ENCODE peak calls at places on chromosomes 12 and 14, in six cellular contexts. B is BE2C, Y is cardiac fibroblast, D is astrocyte of the spinal cord, H is colonic mucosa, U is GM23338. N is an unnamed sample.
A peak's percentile ranks its signal among the peaks of the same experiment; 100 is the strongest.

GRCh38 chr12:52081263-52081733 is 1.8 kb downstream of the SMIM41 start:
- DNase-seq in B (peak; percentile 71), Y (no peak), D (no peak), H (no peak), U (no peak), N (no peak)

GRCh38 chr14:101225116-101225728 is 321.7 kb upstream of the RTL1 start:
- DNase-seq in B (no peak), Y (peak; percentile 4), D (no peak), H (peak; percentile 9), U (no peak), N (no peak)

GRCh38 chr12:115438314-115438713 is 754.3 kb upstream of the TBX3 start:
- DNase-seq in B (no peak), Y (no peak), D (no peak), H (no peak), U (no peak), N (no peak)

GRCh38 chr12:57551637-57552305 is 1.9 kb downstream of the KIF5A start:
- DNase-seq in B (no peak), Y (no peak), D (no peak), H (no peak), U (no peak), N (no peak)

GRCh38 chr12:49187184-49187583 is 1.7 kb downstream of the TUBA1A start:
- DNase-seq in B (peak; percentile 69), Y (peak; percentile 63), D (peak; percentile 70), H (peak; percentile 29), U (no peak), N (no peak)

GRCh38 chr12:102948941-102949352 is 8.5 kb upstream of the ASCL1 start:
- DNase-seq in B (peak; percentile 78), Y (peak; percentile 53), D (peak; percentile 41), H (peak; percentile 46), U (peak; percentile 79), N (no peak)

GRCh38 chr14:65361920-65362319 is 50.6 kb upstream of the FUT8 start:
- DNase-seq in B (no peak), Y (peak; percentile 91), D (peak; percentile 74), H (no peak), U (no peak), N (no peak)

GRCh38 chr14:97410667-97411286 is 613.6 kb downstream of the VRK1 start:
- DNase-seq in B (no peak), Y (no peak), D (no peak), H (no peak), U (peak; percentile 36), N (no peak)

GRCh38 chr12:1047898-1048660 is 57.1 kb downstream of the ERC1 start:
- DNase-seq in B (peak; percentile 13), Y (peak; percentile 22), D (no peak), H (no peak), U (peak; percentile 71), N (no peak)

GRCh38 chr12:27460471-27460978 is 14.0 kb downstream of the SMCO2 start:
- DNase-seq in B (no peak), Y (peak; percentile 81), D (peak; percentile 21), H (peak; percentile 32), U (no peak), N (no peak)

GRCh38 chr12:34311337-34311736 is 289.0 kb downstream of the ALG10 start:
- DNase-seq in B (no peak), Y (no peak), D (no peak), H (no peak), U (no peak), N (no peak)

GRCh38 chr14:39310071-39310470 is 76.4 kb downstream of the MIA2 start:
- DNase-seq in B (no peak), Y (no peak), D (no peak), H (no peak), U (no peak), N (no peak)

DNA sequence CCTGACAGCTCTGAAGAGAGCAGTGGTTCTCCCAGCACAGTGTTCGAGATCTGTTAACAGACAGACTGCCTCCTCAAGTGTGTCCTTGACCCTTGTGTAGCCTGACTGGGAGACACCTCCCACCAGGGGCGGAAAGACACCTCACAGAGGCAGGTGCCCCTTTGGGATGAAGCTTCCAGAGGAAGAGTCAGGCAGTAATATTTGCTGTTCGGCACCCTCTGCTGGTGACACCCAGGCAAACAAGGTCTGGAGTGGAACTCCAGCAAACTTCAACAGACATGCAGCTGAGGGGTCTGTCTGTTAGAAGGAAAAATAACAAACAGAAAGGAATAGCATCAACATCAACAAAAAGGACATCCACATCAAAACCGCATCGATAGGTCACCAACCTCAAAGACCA is 21.6 kb upstream of the ABCC9 start:
- DNase-seq in B (no peak), Y (no peak), D (no peak), H (no peak), U (no peak), N (no peak)
- TF ChIP-seq CTCF in B (peak; percentile 21), Y (no peak), D (no peak), H (no peak), U (peak; percentile 53), N (no peak)

GRCh38 chr14:92035890-92036289 is 4.0 kb downstream of the TRIP11 start:
- DNase-seq in B (no peak), Y (no peak), D (no peak), H (no peak), U (no peak), N (no peak)

GRCh38 chr14:92039073-92039719 is 663 bp downstream of the TRIP11 start:
- DNase-seq in B (no peak), Y (peak; percentile 81), D (peak; percentile 73), H (peak; percentile 63), U (peak; percentile 98), N (no peak)

GRCh38 chr14:92040431-92041040 is 677 bp upstream of the TRIP11 start:
- DNase-seq in B (no peak), Y (peak; percentile 34), D (peak; percentile 35), H (peak; percentile 59), U (peak; percentile 21), N (peak; percentile 50)

GRCh38 chr14:92039720-92040430 is at the start of gene TRIP11:
- DNase-seq in B (peak; percentile 94), Y (peak; percentile 95), D (peak; percentile 96), H (peak; percentile 97), U (peak; percentile 96), N (peak; percentile 82)

DNA sequence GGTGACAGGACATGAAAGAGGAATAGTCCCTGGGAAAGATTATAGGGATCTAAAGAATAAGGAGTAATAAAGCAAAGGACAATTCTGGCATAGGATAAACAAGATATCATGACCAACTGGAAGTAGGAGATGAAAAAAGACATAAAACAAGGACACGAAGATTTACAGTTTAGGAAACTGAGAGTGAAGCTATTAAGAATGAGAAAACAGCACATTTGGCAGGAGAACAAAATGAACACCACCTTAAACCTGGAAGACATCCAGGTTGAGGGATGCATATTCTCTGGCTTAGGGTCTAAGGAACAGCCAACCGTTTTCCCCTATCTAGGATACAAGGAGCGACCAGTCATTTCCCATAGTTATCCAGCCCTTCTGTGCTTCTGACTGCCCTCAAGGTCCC is 1.9 kb downstream of the TRIP11 start:
- DNase-seq in B (no peak), Y (peak; percentile 3), D (no peak), H (no peak), U (no peak), N (no peak)
- H3K4me3 ChIP-seq in B (peak overlapping the region; percentile 99), Y (peak overlapping the region; percentile 87), D (peak overlapping the region; percentile 99), H (no peak overlapping the region), U (peak overlapping the region; percentile 63), N (peak overlapping the region; percentile 98)

DNA sequence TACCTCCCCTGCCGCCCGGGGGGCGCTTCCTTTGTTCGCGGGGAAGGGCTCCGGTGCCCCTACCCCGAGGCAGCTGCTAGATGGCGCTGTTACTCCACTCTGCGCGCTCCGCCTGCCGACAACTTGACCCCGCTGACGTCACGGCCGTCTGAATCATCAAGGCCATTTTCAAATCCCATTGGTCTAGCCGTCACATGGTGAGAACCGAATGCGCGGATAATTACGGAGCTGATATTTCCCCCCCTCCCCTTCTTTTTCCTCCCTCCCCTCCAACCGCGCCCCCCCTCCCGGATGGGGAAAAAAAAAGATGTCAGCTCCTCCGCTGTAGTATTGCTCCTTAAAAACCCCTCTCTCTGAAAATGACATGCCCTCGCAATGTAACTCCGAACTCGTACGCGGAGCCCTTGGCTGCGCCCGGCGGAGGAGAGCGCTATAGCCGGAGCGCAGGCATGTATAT is at the start of gene HOXC10:
- DNase-seq in B (peak; percentile 96), Y (peak; percentile 66), D (peak; percentile 83), H (peak; percentile 65), U (peak; percentile 98), N (no peak)
- TF ChIP-seq CTCF in B (peak; percentile 81), Y (peak; percentile 56), D (peak; percentile 75), H (no peak), U (peak; percentile 88), N (peak; percentile 77)

GRCh38 chr14:23163830-23164229 is 19.6 kb downstream of the SLC7A8 start:
- DNase-seq in B (no peak), Y (no peak), D (no peak), H (no peak), U (no peak), N (no peak)

GRCh38 chr14:23162005-23162404 is 21.5 kb downstream of the SLC7A8 start:
- DNase-seq in B (no peak), Y (no peak), D (no peak), H (peak; percentile 53), U (no peak), N (no peak)

GRCh38 chr14:23162800-23163199 is 20.7 kb downstream of the SLC7A8 start:
- DNase-seq in B (no peak), Y (no peak), D (no peak), H (no peak), U (no peak), N (no peak)

GRCh38 chr14:23164949-23165348 is 18.5 kb downstream of the SLC7A8 start:
- DNase-seq in B (no peak), Y (no peak), D (no peak), H (no peak), U (no peak), N (no peak)

GRCh38 chr14:23164250-23164649 is 19.2 kb downstream of the SLC7A8 start:
- DNase-seq in B (no peak), Y (peak; percentile 87), D (no peak), H (no peak), U (no peak), N (no peak)
- H3K4me3 ChIP-seq in B (no peak overlapping the region), Y (no peak overlapping the region), D (no peak overlapping the region), H (no peak overlapping the region), U (no peak overlapping the region), N (no peak overlapping the region)

GRCh38 chr14:96263347-96264199 is 7.6 kb downstream of the BDKRB1 start:
- DNase-seq in B (no peak), Y (peak; percentile 50), D (no peak), H (peak; percentile 67), U (no peak), N (no peak)

GRCh38 chr14:96261053-96261452 is 5.0 kb downstream of the BDKRB1 start:
- DNase-seq in B (no peak), Y (no peak), D (no peak), H (no peak), U (no peak), N (no peak)

GRCh38 chr14:96260341-96260821 is 4.4 kb downstream of the BDKRB1 start:
- DNase-seq in B (no peak), Y (peak; percentile 93), D (no peak), H (no peak), U (no peak), N (no peak)

GRCh38 chr14:96264200-96264553 is 8.2 kb downstream of the BDKRB1 start:
- DNase-seq in B (no peak), Y (no peak), D (no peak), H (no peak), U (no peak), N (no peak)

GRCh38 chr14:96261772-96262485 is 5.9 kb downstream of the BDKRB1 start:
- DNase-seq in B (no peak), Y (no peak), D (no peak), H (no peak), U (no peak), N (no peak)
- TF ChIP-seq CTCF in B (peak; percentile 18), Y (no peak), D (no peak), H (no peak), U (peak; percentile 3), N (no peak)